ENCODE peak calls at places on chromosomes 6 and 20, in seven cellular contexts. G is IMR-90, W is neuronal stem cell, A is H1, U is H9, S is trophoblast cell, K is mesenchymal stem cell. D is an unnamed sample.

GRCh38 chr6:133130863-133131262 is 110.3 kb upstream of the EYA4 start:
- DNase-seq in G (peak; percentile 66), W (no peak), A (no peak), U (no peak), S (peak; percentile 36), K (no peak), D (peak; percentile 28)

GRCh38 chr6:62570372-62570771 is 284.3 kb upstream of the KHDRBS2 start:
- DNase-seq in G (no peak), W (no peak), A (no peak), U (no peak), S (no peak), K (no peak), D (no peak)

GRCh38 chr6:149273318-149273717 is 44.2 kb upstream of the TAB2 start:
- DNase-seq in G (no peak), W (no peak), A (no peak), U (no peak), S (no peak), K (no peak), D (no peak)

GRCh38 chr6:127515794-127516675 is 3.1 kb downstream of the MTCL3 start:
- DNase-seq in G (peak; percentile 55), W (peak; percentile 76), A (peak; percentile 34), U (peak; percentile 85), S (peak; percentile 17), K (peak; percentile 74), D (peak; percentile 90)

GRCh38 chr20:10216146-10216741 is 2.4 kb upstream of the SNAP25 start:
- DNase-seq in G (peak; percentile 70), W (no peak), A (no peak), U (no peak), S (no peak), K (peak; percentile 30), D (no peak)

GRCh38 chr6:159053781-159054398 is 9.1 kb upstream of the TAGAP start:
- DNase-seq in G (no peak), W (no peak), A (no peak), U (peak; percentile 12), S (no peak), K (no peak), D (no peak)

GRCh38 chr6:135108692-135109091 is 54.1 kb upstream of the HBS1L start:
- DNase-seq in G (no peak), W (no peak), A (no peak), U (no peak), S (no peak), K (no peak), D (no peak)

GRCh38 chr6:25774120-25774730 is 19.7 kb downstream of the SLC17A4 start:
- DNase-seq in G (no peak), W (no peak), A (no peak), U (no peak), S (no peak), K (no peak), D (peak; percentile 72)

GRCh38 chr6:147176795-147177194 is 27.4 kb upstream of the STXBP5 start:
- DNase-seq in G (no peak), W (no peak), A (no peak), U (no peak), S (peak; percentile 50), K (no peak), D (peak; percentile 16)

GRCh38 chr6:25579484-25579883 is 72.5 kb upstream of the SCGN start:
- DNase-seq in G (no peak), W (no peak), A (no peak), U (no peak), S (no peak), K (no peak), D (no peak)

GRCh38 chr20:33521461-33521860 is 31.6 kb downstream of the CBFA2T2 start:
- DNase-seq in G (no peak), W (no peak), A (no peak), U (no peak), S (no peak), K (no peak), D (no peak)

GRCh38 chr6:18262812-18263560 is 1.3 kb downstream of the DEK start:
- DNase-seq in G (peak; percentile 9), W (no peak), A (no peak), U (no peak), S (peak; percentile 18), K (peak; percentile 47), D (peak; percentile 55)

GRCh38 chr20:43028470-43028869 is 161.2 kb downstream of the PTPRT start:
- DNase-seq in G (no peak), W (no peak), A (no peak), U (no peak), S (no peak), K (no peak), D (peak; percentile 43)

GRCh38 chr20:2626853-2627541 is 25.4 kb upstream of the NOP56 start:
- DNase-seq in G (peak; percentile 51), W (no peak), A (no peak), U (no peak), S (peak; percentile 54), K (peak; percentile 63), D (peak; percentile 12)

GRCh38 chr20:20697325-20697845 is 15.1 kb downstream of the RALGAPA2 start:
- DNase-seq in G (no peak), W (no peak), A (no peak), U (peak; percentile 36), S (no peak), K (no peak), D (peak; percentile 29)

GRCh38 chr20:20699917-20700316 is 12.5 kb downstream of the RALGAPA2 start:
- DNase-seq in G (no peak), W (no peak), A (no peak), U (no peak), S (no peak), K (no peak), D (no peak)

GRCh38 chr20:20695250-20695816 is 17.1 kb downstream of the RALGAPA2 start:
- DNase-seq in G (no peak), W (no peak), A (no peak), U (no peak), S (peak; percentile 55), K (no peak), D (no peak)

GRCh38 chr20:20702330-20703245 is 9.9 kb downstream of the RALGAPA2 start:
- DNase-seq in G (no peak), W (no peak), A (no peak), U (no peak), S (no peak), K (no peak), D (no peak)

GRCh38 chr20:20699144-20699543 is 13.3 kb downstream of the RALGAPA2 start:
- DNase-seq in G (no peak), W (no peak), A (no peak), U (no peak), S (no peak), K (no peak), D (no peak)
- H2AK5ac ChIP-seq in G (no peak overlapping the region), W (no peak overlapping the region), A (no peak overlapping the region), U (no peak overlapping the region), S (no peak overlapping the region), K (no peak overlapping the region), D (no peak overlapping the region)

GRCh38 chr20:38433304-38433972 is 1.7 kb downstream of the SNHG17 start:
- DNase-seq in G (no peak), W (no peak), A (no peak), U (no peak), S (no peak), K (no peak), D (no peak)
- H3K27ac ChIP-seq in G (no peak overlapping the region), W (no peak overlapping the region), A (no peak overlapping the region), U (no peak overlapping the region), S (no peak overlapping the region), K (no peak overlapping the region), D (no peak overlapping the region)

GRCh38 chr20:36217226-36217625 is 19.1 kb upstream of the AAR2 start:
- DNase-seq in G (no peak), W (no peak), A (peak; percentile 47), U (peak; percentile 87), S (peak; percentile 24), K (no peak), D (peak; percentile 90)
- H2AK5ac ChIP-seq in G (no peak overlapping the region), W (no peak overlapping the region), A (no peak overlapping the region), U (no peak overlapping the region), S (no peak overlapping the region), K (no peak overlapping the region), D (no peak overlapping the region)

GRCh38 chr6:42532038-42532669 is 31.7 kb upstream of the UBR2 start:
- DNase-seq in G (peak; percentile 73), W (peak; percentile 36), A (no peak), U (no peak), S (peak; percentile 74), K (peak; percentile 75), D (peak; percentile 66)
- H3K27ac ChIP-seq in G (no peak overlapping the region), W (no peak overlapping the region), A (no peak overlapping the region), U (no peak overlapping the region), S (no peak overlapping the region), K (no peak overlapping the region), D (no peak overlapping the region)

GRCh38 chr6:40274058-40274457 is 313.1 kb downstream of the LRFN2 start:
- DNase-seq in G (no peak), W (no peak), A (no peak), U (no peak), S (no peak), K (no peak), D (no peak)

GRCh38 chr6:40276176-40276575 is 311.0 kb downstream of the LRFN2 start:
- DNase-seq in G (no peak), W (no peak), A (no peak), U (no peak), S (no peak), K (no peak), D (no peak)
- H2AK5ac ChIP-seq in G (no peak overlapping the region), W (no peak overlapping the region), A (no peak overlapping the region), U (no peak overlapping the region), S (no peak overlapping the region), K (no peak overlapping the region), D (no peak overlapping the region)